ENCODE peak calls at places on chromosomes 6 and 20, in five cellular contexts. R is A549, K is NCI-H1436, L is psoas muscle, F is cerebellum. B is an unnamed sample.

GRCh38 chr20:9294081-9294480 is 220.3 kb upstream of the LAMP5 start:
- DNase-seq in R (peak; percentile 73), L (no peak), K (no peak), F (no peak), B (no peak)

GRCh38 chr6:105784179-105784578 is 302.0 kb upstream of the PRDM1 start:
- DNase-seq in L (no peak), F (no peak), K (no peak), R (no peak), B (no peak)

GRCh38 chr6:8442149-8442548 is 6.8 kb upstream of the SLC35B3 start:
- DNase-seq in F (no peak), R (no peak), L (no peak), K (no peak), B (no peak)

GRCh38 chr20:48769111-48769879 is 58.5 kb downstream of the PREX1 start:
- DNase-seq in F (no peak), K (no peak), R (no peak), L (no peak), B (no peak)

GRCh38 chr6:14462135-14462905 is 344.7 kb downstream of the CD83 start:
- DNase-seq in K (no peak), R (no peak), L (no peak), F (no peak), B (no peak)

GRCh38 chr20:41848180-41848579 is 230.0 kb upstream of the CHD6 start:
- DNase-seq in K (no peak), L (no peak), R (peak; percentile 5), F (no peak), B (no peak)

GRCh38 chr20:251352-251751 is 6.2 kb upstream of the DEFB132 start:
- DNase-seq in R (no peak), K (no peak), L (no peak), F (no peak), B (no peak)

GRCh38 chr6:166952567-166953464 is 3.5 kb downstream of the RNASET2 start:
- DNase-seq in K (no peak), R (no peak), F (no peak), L (no peak), B (no peak)

GRCh38 chr6:106425382-106425781 is 64.9 kb downstream of the CRYBG1 start:
- DNase-seq in K (no peak), L (no peak), R (no peak), F (no peak), B (no peak)

GRCh38 chr6:15526129-15526764 is 136.6 kb downstream of the DTNBP1 start:
- DNase-seq in R (no peak), K (no peak), L (no peak), F (no peak), B (no peak)

B was measured in NCI-H2081.